ENCODE peak calls at places on chromosomes 6 and 20, in six cellular contexts. One of them, this sample, is unnamed.

GRCh38 chr6:139591075-139591474 is 216.6 kb upstream of the CITED2 start:
- DNase-seq in left ventricle myocardium inferior: no peak
- DNase-seq in body of pancreas: no peak
- DNase-seq in IMR-90: peak; percentile 63
- DNase-seq in tibial nerve: no peak
- DNase-seq in heart right ventricle: no peak
- DNase-seq in this sample: no peak

GRCh38 chr6:169962604-169963469 is 211.4 kb downstream of the ERMARD start:
- DNase-seq in heart right ventricle: no peak
- DNase-seq in IMR-90: no peak
- DNase-seq in tibial nerve: no peak
- DNase-seq in body of pancreas: no peak
- DNase-seq in left ventricle myocardium inferior: no peak
- DNase-seq in this sample: no peak

GRCh38 chr6:18216411-18216810 is 47.9 kb downstream of the DEK start:
- DNase-seq in left ventricle myocardium inferior: no peak
- DNase-seq in IMR-90: peak; percentile 80
- DNase-seq in body of pancreas: no peak
- DNase-seq in heart right ventricle: no peak
- DNase-seq in tibial nerve: no peak
- DNase-seq in this sample: no peak

GRCh38 chr20:62651285-62652021 is 9.2 kb downstream of the SLCO4A1 start:
- DNase-seq in body of pancreas: peak; percentile 67
- DNase-seq in IMR-90: peak; percentile 49
- DNase-seq in tibial nerve: peak; percentile 62
- DNase-seq in heart right ventricle: peak; percentile 59
- DNase-seq in left ventricle myocardium inferior: peak; percentile 53
- DNase-seq in this sample: no peak

GRCh38 chr20:38134427-38135281 is 30.4 kb downstream of the TGM2 start:
- DNase-seq in heart right ventricle: peak; percentile 53
- DNase-seq in body of pancreas: no peak
- DNase-seq in IMR-90: peak; percentile 64
- DNase-seq in left ventricle myocardium inferior: no peak
- DNase-seq in tibial nerve: no peak
- DNase-seq in this sample: no peak

GRCh38 chr6:39102024-39102820 is 12.8 kb downstream of the SAYSD1 start:
- DNase-seq in body of pancreas: peak; percentile 51
- DNase-seq in heart right ventricle: peak; percentile 23
- DNase-seq in IMR-90: peak; percentile 84
- DNase-seq in left ventricle myocardium inferior: peak; percentile 23
- DNase-seq in tibial nerve: no peak
- DNase-seq in this sample: peak; percentile 58

GRCh38 chr20:37365760-37366638 is 20.1 kb downstream of the SRC start:
- DNase-seq in IMR-90: no peak
- DNase-seq in left ventricle myocardium inferior: no peak
- DNase-seq in tibial nerve: no peak
- DNase-seq in body of pancreas: no peak
- DNase-seq in heart right ventricle: no peak
- DNase-seq in this sample: no peak

GRCh38 chr6:124199226-124199625 is 395.6 kb downstream of the NKAIN2 start:
- DNase-seq in heart right ventricle: no peak
- DNase-seq in tibial nerve: no peak
- DNase-seq in IMR-90: no peak
- DNase-seq in left ventricle myocardium inferior: no peak
- DNase-seq in body of pancreas: no peak
- DNase-seq in this sample: no peak

GRCh38 chr6:134920422-134920821 is 29.5 kb downstream of the ALDH8A1 start:
- DNase-seq in tibial nerve: no peak
- DNase-seq in IMR-90: no peak
- DNase-seq in body of pancreas: no peak
- DNase-seq in heart right ventricle: no peak
- DNase-seq in left ventricle myocardium inferior: no peak
- DNase-seq in this sample: no peak

GRCh38 chr20:41167481-41168253 is 30.3 kb downstream of the PLCG1 start:
- DNase-seq in IMR-90: no peak
- DNase-seq in tibial nerve: no peak
- DNase-seq in left ventricle myocardium inferior: no peak
- DNase-seq in body of pancreas: no peak
- DNase-seq in heart right ventricle: no peak
- DNase-seq in this sample: no peak

GRCh38 chr20:41480054-41480770 is 113.6 kb upstream of the EMILIN3 start:
- DNase-seq in heart right ventricle: no peak
- DNase-seq in IMR-90: no peak
- DNase-seq in body of pancreas: no peak
- DNase-seq in tibial nerve: no peak
- DNase-seq in left ventricle myocardium inferior: no peak
- DNase-seq in this sample: no peak

GRCh38 chr6:31834367-31834703 is 6.8 kb downstream of the HSPA1B start:
- DNase-seq in IMR-90: peak; percentile 84
- DNase-seq in body of pancreas: peak; percentile 89
- DNase-seq in heart right ventricle: peak; percentile 90
- DNase-seq in tibial nerve: peak; percentile 77
- DNase-seq in left ventricle myocardium inferior: peak; percentile 90
- DNase-seq in this sample: peak; percentile 98

GRCh38 chr20:44176833-44177533 is 10.0 kb downstream of the JPH2 start:
- DNase-seq in heart right ventricle: no peak
- DNase-seq in left ventricle myocardium inferior: no peak
- DNase-seq in body of pancreas: no peak
- DNase-seq in IMR-90: no peak
- DNase-seq in tibial nerve: no peak
- DNase-seq in this sample: no peak

GRCh38 chr6:81480139-81480538 is 272.3 kb downstream of the TENT5A start:
- DNase-seq in tibial nerve: no peak
- DNase-seq in heart right ventricle: no peak
- DNase-seq in IMR-90: peak; percentile 17
- DNase-seq in left ventricle myocardium inferior: no peak
- DNase-seq in body of pancreas: no peak
- DNase-seq in this sample: no peak

GRCh38 chr6:10404799-10405524 is 9.9 kb downstream of the TFAP2A start:
- DNase-seq in left ventricle myocardium inferior: no peak
- DNase-seq in heart right ventricle: no peak
- DNase-seq in IMR-90: no peak
- DNase-seq in tibial nerve: no peak
- DNase-seq in body of pancreas: no peak
- DNase-seq in this sample: no peak

GRCh38 chr6:13494137-13494536 is 6.7 kb upstream of the GFOD1 start:
- DNase-seq in left ventricle myocardium inferior: no peak
- DNase-seq in heart right ventricle: no peak
- DNase-seq in body of pancreas: no peak
- DNase-seq in IMR-90: no peak
- DNase-seq in tibial nerve: no peak
- DNase-seq in this sample: no peak

GRCh38 chr20:1281279-1282057 is 15.4 kb downstream of the SNPH start:
- DNase-seq in heart right ventricle: no peak
- DNase-seq in IMR-90: no peak
- DNase-seq in tibial nerve: no peak
- DNase-seq in body of pancreas: peak; percentile 45
- DNase-seq in left ventricle myocardium inferior: no peak
- DNase-seq in this sample: no peak

GRCh38 chr6:93282521-93283031 is 136.8 kb downstream of the EPHA7 start:
- DNase-seq in left ventricle myocardium inferior: no peak
- DNase-seq in tibial nerve: no peak
- DNase-seq in IMR-90: no peak
- DNase-seq in body of pancreas: no peak
- DNase-seq in heart right ventricle: peak; percentile 4
- DNase-seq in this sample: no peak

GRCh38 chr6:88561034-88561973 is 395.2 kb upstream of the CNR1 start:
- DNase-seq in body of pancreas: no peak
- DNase-seq in left ventricle myocardium inferior: no peak
- DNase-seq in tibial nerve: no peak
- DNase-seq in heart right ventricle: no peak
- DNase-seq in IMR-90: no peak
- DNase-seq in this sample: peak; percentile 27

GRCh38 chr6:117559299-117559698 is 43.0 kb downstream of the GOPC start:
- DNase-seq in IMR-90: no peak
- DNase-seq in body of pancreas: no peak
- DNase-seq in heart right ventricle: no peak
- DNase-seq in tibial nerve: no peak
- DNase-seq in left ventricle myocardium inferior: no peak
- DNase-seq in this sample: no peak

GRCh38 chr6:12136905-12137304 is 124.8 kb downstream of the HIVEP1 start:
- DNase-seq in heart right ventricle: no peak
- DNase-seq in body of pancreas: no peak
- DNase-seq in tibial nerve: no peak
- DNase-seq in left ventricle myocardium inferior: no peak
- DNase-seq in IMR-90: peak; percentile 77
- DNase-seq in this sample: no peak

DNA sequence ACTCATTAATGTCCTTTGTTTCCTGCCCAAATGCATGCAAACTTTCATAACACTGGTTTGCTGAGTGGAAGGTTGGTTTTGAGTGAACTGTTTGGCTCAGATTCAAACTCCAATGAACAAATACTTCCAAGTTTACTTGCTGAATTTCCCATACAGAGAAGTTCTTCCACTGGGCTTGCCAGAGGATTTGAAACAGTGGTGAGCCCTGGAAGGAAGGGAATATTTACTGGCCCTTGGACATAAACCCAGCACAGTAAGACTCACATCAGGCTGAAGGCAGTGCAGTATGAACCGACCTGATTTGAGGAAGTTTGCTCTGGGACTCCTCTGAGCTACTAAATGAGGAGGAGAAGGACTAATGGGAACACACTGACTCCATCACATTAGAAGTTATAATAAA is 3.8 kb downstream of the TRAF3IP2 start:
- DNase-seq in tibial nerve: peak; percentile 68
- DNase-seq in heart right ventricle: no peak
- DNase-seq in IMR-90: peak; percentile 81
- DNase-seq in body of pancreas: peak; percentile 54
- DNase-seq in left ventricle myocardium inferior: no peak
- DNase-seq in this sample: no peak
- H3K4me3 ChIP-seq in tibial nerve: no peak overlapping the region
- H3K4me3 ChIP-seq in heart right ventricle: no peak overlapping the region
- H3K4me3 ChIP-seq in IMR-90: no peak overlapping the region
- H3K4me3 ChIP-seq in body of pancreas: no peak overlapping the region
- H3K4me3 ChIP-seq in left ventricle myocardium inferior: peak overlapping the region; percentile 72
- H3K4me3 ChIP-seq in this sample: no peak overlapping the region

GRCh38 chr6:156866181-156866862 is 89.1 kb downstream of the ARID1B start:
- DNase-seq in heart right ventricle: no peak
- DNase-seq in left ventricle myocardium inferior: no peak
- DNase-seq in IMR-90: peak; percentile 73
- DNase-seq in body of pancreas: no peak
- DNase-seq in tibial nerve: no peak
- DNase-seq in this sample: no peak
- TF ChIP-seq CTCF in heart right ventricle: peak; percentile 45
- TF ChIP-seq CTCF in left ventricle myocardium inferior: no peak
- TF ChIP-seq CTCF in IMR-90: no peak
- TF ChIP-seq CTCF in body of pancreas: no peak
- TF ChIP-seq CTCF in tibial nerve: no peak
- TF ChIP-seq CTCF in this sample: no peak

GRCh38 chr20:57878803-57879424 is 169.1 kb upstream of the PMEPA1 start:
- DNase-seq in tibial nerve: no peak
- DNase-seq in left ventricle myocardium inferior: no peak
- DNase-seq in body of pancreas: no peak
- DNase-seq in heart right ventricle: no peak
- DNase-seq in IMR-90: no peak
- DNase-seq in this sample: no peak

GRCh38 chr20:57881466-57882405 is 171.9 kb upstream of the PMEPA1 start:
- DNase-seq in heart right ventricle: no peak
- DNase-seq in body of pancreas: no peak
- DNase-seq in IMR-90: no peak
- DNase-seq in left ventricle myocardium inferior: no peak
- DNase-seq in tibial nerve: no peak
- DNase-seq in this sample: no peak

GRCh38 chr20:57879437-57880115 is 169.8 kb upstream of the PMEPA1 start:
- DNase-seq in IMR-90: no peak
- DNase-seq in heart right ventricle: no peak
- DNase-seq in left ventricle myocardium inferior: peak; percentile 57
- DNase-seq in body of pancreas: no peak
- DNase-seq in tibial nerve: no peak
- DNase-seq in this sample: no peak

GRCh38 chr20:57877995-57878394 is 168.2 kb upstream of the PMEPA1 start:
- DNase-seq in heart right ventricle: no peak
- DNase-seq in body of pancreas: no peak
- DNase-seq in left ventricle myocardium inferior: no peak
- DNase-seq in tibial nerve: no peak
- DNase-seq in IMR-90: no peak
- DNase-seq in this sample: no peak

DNA sequence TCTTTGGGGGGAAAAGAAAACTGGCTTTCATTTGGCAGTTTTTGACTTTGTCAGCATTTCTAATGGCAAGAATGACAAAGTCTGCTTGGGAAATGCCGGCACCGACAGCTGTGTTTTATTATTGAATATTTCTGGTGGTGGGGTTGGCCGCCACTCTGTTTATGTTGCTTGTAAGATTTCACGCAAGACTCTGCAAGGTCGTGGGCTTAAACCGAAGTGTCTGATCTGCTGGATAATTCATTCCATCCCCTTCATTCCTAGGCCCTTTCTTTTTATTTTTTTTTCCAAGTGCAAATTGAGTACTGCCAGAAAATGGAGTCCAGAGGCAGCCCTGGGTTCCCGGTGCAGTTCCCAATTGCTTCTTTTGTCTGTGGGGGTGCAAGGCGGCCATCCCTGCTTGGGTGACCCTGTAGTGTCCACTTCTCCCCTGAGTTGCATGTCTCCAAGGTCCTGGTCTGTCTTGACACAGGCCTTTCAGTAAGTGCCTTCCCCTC is 170.4 kb upstream of the PMEPA1 start:
- DNase-seq in tibial nerve: peak; percentile 19
- DNase-seq in body of pancreas: no peak
- DNase-seq in IMR-90: no peak
- DNase-seq in left ventricle myocardium inferior: peak; percentile 42
- DNase-seq in heart right ventricle: no peak
- DNase-seq in this sample: no peak
- H3K27me3 ChIP-seq in tibial nerve: no peaks in the 10 kb centered on the region
- H3K27me3 ChIP-seq in body of pancreas: no peaks in the 10 kb centered on the region
- H3K27me3 ChIP-seq in IMR-90: peaks cover 27% of the 10 kb centered on the region
- H3K27me3 ChIP-seq in left ventricle myocardium inferior: peaks cover 13% of the 10 kb centered on the region
- H3K27me3 ChIP-seq in heart right ventricle: no peaks in the 10 kb centered on the region
- H3K27me3 ChIP-seq in this sample: no peaks in the 10 kb centered on the region

DNA sequence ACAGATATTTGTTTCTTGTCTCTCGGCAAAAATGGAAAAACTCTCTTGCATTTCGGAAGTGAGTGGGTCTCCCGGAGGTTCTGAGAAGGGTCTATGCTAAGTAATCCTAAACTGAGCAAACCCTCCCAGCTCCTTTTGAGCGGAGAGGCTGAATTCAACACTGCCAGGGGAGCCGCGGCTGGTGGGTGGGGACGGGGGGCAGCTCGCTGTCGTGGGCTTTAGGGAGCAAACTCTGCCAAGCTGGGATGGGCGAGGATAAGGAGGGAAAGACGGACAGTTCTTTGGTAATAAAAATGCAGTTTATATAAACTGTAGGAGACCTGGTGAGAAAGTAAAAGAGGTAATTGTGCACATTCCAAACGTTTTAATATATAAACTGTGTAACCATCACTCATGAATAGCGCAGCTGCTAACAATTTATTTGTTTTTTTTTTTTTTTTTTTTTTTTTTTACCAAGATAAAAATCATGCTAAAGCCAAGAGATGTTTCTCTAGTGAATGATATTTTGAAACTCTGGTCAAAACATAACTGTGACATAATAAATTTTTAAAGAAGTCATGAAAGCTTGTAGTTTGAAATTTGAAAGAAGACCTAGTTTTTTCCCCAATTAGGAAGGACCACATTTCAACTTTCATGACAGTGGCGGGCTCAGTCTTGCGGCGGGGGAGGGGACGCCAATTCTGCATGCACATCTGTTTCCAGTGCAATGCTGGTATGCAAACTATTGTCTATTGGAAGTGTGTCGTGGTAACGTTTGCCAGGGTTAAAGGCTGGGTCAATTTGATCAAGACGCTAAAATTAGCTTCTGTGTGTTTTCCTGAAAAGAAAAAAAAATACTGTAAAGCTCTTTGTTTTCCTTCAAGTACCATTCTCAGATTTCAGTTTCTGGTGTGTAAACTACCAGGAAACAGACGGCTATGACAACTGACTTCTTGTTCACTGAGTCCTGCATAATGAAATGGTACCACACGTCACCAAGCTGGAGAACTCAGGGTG is 211.8 kb downstream of the FOXC1 start:
- DNase-seq in IMR-90: peak; percentile 31
- DNase-seq in heart right ventricle: no peak
- DNase-seq in body of pancreas: no peak
- DNase-seq in tibial nerve: no peak
- DNase-seq in left ventricle myocardium inferior: no peak
- DNase-seq in this sample: no peak
- H3K4me3 ChIP-seq in IMR-90: peak overlapping the region; percentile 24
- H3K4me3 ChIP-seq in heart right ventricle: no peak overlapping the region
- H3K4me3 ChIP-seq in body of pancreas: no peak overlapping the region
- H3K4me3 ChIP-seq in tibial nerve: peak overlapping the region; percentile 33
- H3K4me3 ChIP-seq in left ventricle myocardium inferior: peak overlapping the region; percentile 49
- H3K4me3 ChIP-seq in this sample: no peak overlapping the region

This sample was measured in WERI-Rb-1.